ENCODE peak calls at places on chromosomes 3 and 15, in eight cellular contexts. W is adrenal gland; K is NCI-H2171 treated with DMSO at 0.1 percent for 48 hours; A is fibroblast of lung; G is left ventricle myocardium inferior; V is iPS DF 19.7; B is aorta; D is activated CD4-positive, CD25-positive, alpha-beta regulatory T cell. O is an unnamed sample.

GRCh38 chr3:140748903-140749302 is 71.0 kb downstream of the TRIM42 start:
- DNase-seq in W (no peak), K (no peak), A (no peak), G (no peak), V (no peak), B (no peak), D (no peak), O (no peak)

GRCh38 chr15:77482570-77482969 is 61.9 kb downstream of the HMG20A start:
- DNase-seq in W (no peak), K (no peak), A (peak), G (no peak), V (no peak), B (no peak), D (no peak), O (no peak)

GRCh38 chr3:42516443-42516842 is 14.0 kb downstream of the VIPR1 start:
- DNase-seq in W (no peak), K (no peak), A (no peak), G (no peak), V (no peak), B (no peak), D (no peak), O (no peak)

GRCh38 chr3:106056919-106057318 is 188.1 kb upstream of the CBLB start:
- DNase-seq in W (no peak), K (no peak), A (no peak), G (no peak), V (no peak), B (no peak), D (no peak), O (no peak)

GRCh38 chr3:7707192-7707591 is 794.4 kb upstream of the LMCD1 start:
- DNase-seq in W (no peak), K (no peak), A (peak), G (no peak), V (no peak), B (no peak), D (no peak), O (no peak)

GRCh38 chr15:40392986-40393948 is 10.7 kb downstream of the KNSTRN start:
- DNase-seq in W (no peak), K (no peak), A (no peak), G (no peak), V (no peak), B (no peak), D (no peak), O (no peak)

GRCh38 chr3:27279153-27279552 is 90.0 kb downstream of the NEK10 start:
- DNase-seq in W (no peak), K (no peak), A (peak), G (no peak), V (no peak), B (no peak), D (no peak), O (no peak)

GRCh38 chr15:78298983-78299301 is 467 bp downstream of the SKIC8 start:
- DNase-seq in W (no peak), K (no peak), A (peak), G (no peak), V (no peak), B (no peak), D (no peak), O (no peak)

GRCh38 chr3:5188419-5189405 is 1.2 kb downstream of the EDEM1 start:
- DNase-seq in W (peak), K (no peak), A (peak), G (no peak), V (no peak), B (no peak), D (peak), O (peak)

GRCh38 chr15:60890361-60890991 is 338.6 kb downstream of the RORA start:
- DNase-seq in W (no peak), K (no peak), A (no peak), G (no peak), V (no peak), B (no peak), D (no peak), O (no peak)

GRCh38 chr3:123099331-123100191 is 32.7 kb downstream of the PDIA5 start:
- DNase-seq in W (no peak), K (no peak), A (no peak), G (no peak), V (no peak), B (no peak), D (no peak), O (no peak)

GRCh38 chr3:136251511-136251910 is 1.4 kb downstream of the PCCB start:
- DNase-seq in W (no peak), K (peak), A (no peak), G (no peak), V (no peak), B (no peak), D (no peak), O (no peak)

GRCh38 chr15:65856821-65857455 is 12.4 kb upstream of the RAB11A start:
- DNase-seq in W (peak), K (peak), A (peak), G (peak), V (no peak), B (peak), D (peak), O (peak)

GRCh38 chr15:59373215-59373614 is 544 bp upstream of the MYO1E start:
- DNase-seq in W (no peak), K (no peak), A (no peak), G (no peak), V (no peak), B (no peak), D (no peak), O (no peak)